ENCODE peak calls at places on chromosomes 4 and X, in ten cellular contexts. One of them, this sample, is unnamed.
A peak's percentile ranks its signal among the peaks of the same experiment; 100 is the strongest.

GRCh38 chr4:158895797-158896442 is 127.1 kb downstream of the FNIP2 start:
- DNase-seq in psoas muscle: no peak
- DNase-seq in tibial artery: no peak
- DNase-seq in AG04450: no peak
- DNase-seq in SK-N-MC: no peak
- DNase-seq in naive thymus-derived CD4-positive, alpha-beta T cell: no peak
- DNase-seq in lower lobe of right lung: no peak
- DNase-seq in K562: no peak
- DNase-seq in heart right ventricle: no peak
- DNase-seq in GM23248: no peak
- DNase-seq in this sample: no peak

GRCh38 chr4:112327950-112328349 is 30.8 kb downstream of the ALPK1 start:
- DNase-seq in K562: peak; percentile 8
- DNase-seq in lower lobe of right lung: no peak
- DNase-seq in AG04450: peak; percentile 29
- DNase-seq in SK-N-MC: peak; percentile 50
- DNase-seq in heart right ventricle: no peak
- DNase-seq in GM23248: peak; percentile 70
- DNase-seq in naive thymus-derived CD4-positive, alpha-beta T cell: peak; percentile 22
- DNase-seq in psoas muscle: no peak
- DNase-seq in tibial artery: no peak
- DNase-seq in this sample: no peak

GRCh38 chr4:102535398-102536082 is 34.4 kb downstream of the NFKB1 start:
- DNase-seq in SK-N-MC: no peak
- DNase-seq in AG04450: no peak
- DNase-seq in lower lobe of right lung: no peak
- DNase-seq in GM23248: peak; percentile 70
- DNase-seq in psoas muscle: no peak
- DNase-seq in tibial artery: no peak
- DNase-seq in heart right ventricle: no peak
- DNase-seq in K562: no peak
- DNase-seq in naive thymus-derived CD4-positive, alpha-beta T cell: no peak
- DNase-seq in this sample: no peak

GRCh38 chr4:2941138-2942036 is 21.8 kb downstream of the NOP14 start:
- DNase-seq in K562: no peak
- DNase-seq in naive thymus-derived CD4-positive, alpha-beta T cell: no peak
- DNase-seq in AG04450: no peak
- DNase-seq in tibial artery: no peak
- DNase-seq in heart right ventricle: no peak
- DNase-seq in psoas muscle: no peak
- DNase-seq in GM23248: no peak
- DNase-seq in SK-N-MC: no peak
- DNase-seq in lower lobe of right lung: no peak
- DNase-seq in this sample: no peak

GRCh38 chr4:177008836-177009501 is 216.2 kb upstream of the VEGFC start:
- DNase-seq in heart right ventricle: no peak
- DNase-seq in GM23248: no peak
- DNase-seq in naive thymus-derived CD4-positive, alpha-beta T cell: no peak
- DNase-seq in tibial artery: no peak
- DNase-seq in AG04450: no peak
- DNase-seq in psoas muscle: no peak
- DNase-seq in K562: no peak
- DNase-seq in lower lobe of right lung: no peak
- DNase-seq in SK-N-MC: no peak
- DNase-seq in this sample: no peak

GRCh38 chrX:132046533-132046932 is 23.4 kb downstream of the STK26 start:
- DNase-seq in heart right ventricle: no peak
- DNase-seq in naive thymus-derived CD4-positive, alpha-beta T cell: no peak
- DNase-seq in SK-N-MC: no peak
- DNase-seq in K562: no peak
- DNase-seq in AG04450: no peak
- DNase-seq in GM23248: no peak
- DNase-seq in psoas muscle: no peak
- DNase-seq in tibial artery: no peak
- DNase-seq in lower lobe of right lung: no peak
- DNase-seq in this sample: no peak

GRCh38 chrX:143837010-143837409 is 46.9 kb upstream of the UBE2NL start:
- DNase-seq in GM23248: no peak
- DNase-seq in K562: no peak
- DNase-seq in lower lobe of right lung: no peak
- DNase-seq in heart right ventricle: no peak
- DNase-seq in tibial artery: no peak
- DNase-seq in naive thymus-derived CD4-positive, alpha-beta T cell: no peak
- DNase-seq in SK-N-MC: no peak
- DNase-seq in psoas muscle: no peak
- DNase-seq in AG04450: no peak
- DNase-seq in this sample: no peak

GRCh38 chr4:103264905-103265304 is 66.8 kb upstream of the CENPE start:
- DNase-seq in lower lobe of right lung: no peak
- DNase-seq in heart right ventricle: no peak
- DNase-seq in K562: no peak
- DNase-seq in naive thymus-derived CD4-positive, alpha-beta T cell: no peak
- DNase-seq in psoas muscle: no peak
- DNase-seq in AG04450: no peak
- DNase-seq in GM23248: no peak
- DNase-seq in tibial artery: no peak
- DNase-seq in SK-N-MC: no peak
- DNase-seq in this sample: no peak

GRCh38 chrX:16785247-16786138 is 773 bp upstream of the TXLNG start:
- DNase-seq in K562: no peak
- DNase-seq in tibial artery: peak; percentile 21
- DNase-seq in psoas muscle: peak; percentile 56
- DNase-seq in SK-N-MC: no peak
- DNase-seq in lower lobe of right lung: no peak
- DNase-seq in AG04450: no peak
- DNase-seq in heart right ventricle: no peak
- DNase-seq in GM23248: peak; percentile 18
- DNase-seq in naive thymus-derived CD4-positive, alpha-beta T cell: no peak
- DNase-seq in this sample: no peak

GRCh38 chrX:130106071-130106470 is 4.2 kb downstream of the ELF4 start:
- DNase-seq in AG04450: no peak
- DNase-seq in lower lobe of right lung: no peak
- DNase-seq in naive thymus-derived CD4-positive, alpha-beta T cell: no peak
- DNase-seq in SK-N-MC: no peak
- DNase-seq in psoas muscle: no peak
- DNase-seq in K562: no peak
- DNase-seq in GM23248: peak; percentile 44
- DNase-seq in heart right ventricle: no peak
- DNase-seq in tibial artery: peak; percentile 49
- DNase-seq in this sample: peak; percentile 25

GRCh38 chrX:123779908-123780396 is 47.1 kb upstream of the THOC2 start:
- DNase-seq in GM23248: no peak
- DNase-seq in AG04450: no peak
- DNase-seq in tibial artery: no peak
- DNase-seq in SK-N-MC: no peak
- DNase-seq in lower lobe of right lung: no peak
- DNase-seq in naive thymus-derived CD4-positive, alpha-beta T cell: no peak
- DNase-seq in K562: no peak
- DNase-seq in psoas muscle: no peak
- DNase-seq in heart right ventricle: no peak
- DNase-seq in this sample: no peak

GRCh38 chr4:168408620-168409019 is 71.7 kb downstream of the DDX60L start:
- DNase-seq in psoas muscle: peak; percentile 62
- DNase-seq in heart right ventricle: peak; percentile 60
- DNase-seq in AG04450: peak; percentile 97
- DNase-seq in SK-N-MC: peak; percentile 37
- DNase-seq in K562: no peak
- DNase-seq in tibial artery: peak; percentile 58
- DNase-seq in GM23248: peak; percentile 94
- DNase-seq in lower lobe of right lung: no peak
- DNase-seq in naive thymus-derived CD4-positive, alpha-beta T cell: no peak
- DNase-seq in this sample: peak; percentile 48

GRCh38 chr4:190020790-190021717 is 6.0 kb downstream of the FRG2 start:
- DNase-seq in SK-N-MC: no peak
- DNase-seq in tibial artery: no peak
- DNase-seq in GM23248: peak; percentile 59
- DNase-seq in lower lobe of right lung: peak; percentile 52
- DNase-seq in K562: peak; percentile 56
- DNase-seq in heart right ventricle: no peak
- DNase-seq in psoas muscle: peak; percentile 48
- DNase-seq in AG04450: no peak
- DNase-seq in naive thymus-derived CD4-positive, alpha-beta T cell: no peak
- DNase-seq in this sample: no peak

GRCh38 chr4:186948361-186949291 is 225.0 kb upstream of the FAT1 start:
- DNase-seq in tibial artery: no peak
- DNase-seq in K562: no peak
- DNase-seq in psoas muscle: no peak
- DNase-seq in SK-N-MC: no peak
- DNase-seq in naive thymus-derived CD4-positive, alpha-beta T cell: no peak
- DNase-seq in lower lobe of right lung: no peak
- DNase-seq in GM23248: peak; percentile 29
- DNase-seq in AG04450: no peak
- DNase-seq in heart right ventricle: peak; percentile 25
- DNase-seq in this sample: no peak

GRCh38 chr4:146124023-146124680 is 51.4 kb upstream of the LSM6 start:
- DNase-seq in tibial artery: no peak
- DNase-seq in naive thymus-derived CD4-positive, alpha-beta T cell: no peak
- DNase-seq in GM23248: peak; percentile 24
- DNase-seq in heart right ventricle: no peak
- DNase-seq in psoas muscle: no peak
- DNase-seq in SK-N-MC: no peak
- DNase-seq in lower lobe of right lung: no peak
- DNase-seq in K562: no peak
- DNase-seq in AG04450: no peak
- DNase-seq in this sample: no peak

GRCh38 chr4:59412739-59413138 is 1787.4 kb upstream of the ADGRL3 start:
- DNase-seq in naive thymus-derived CD4-positive, alpha-beta T cell: no peak
- DNase-seq in psoas muscle: no peak
- DNase-seq in GM23248: no peak
- DNase-seq in heart right ventricle: no peak
- DNase-seq in AG04450: no peak
- DNase-seq in lower lobe of right lung: no peak
- DNase-seq in SK-N-MC: no peak
- DNase-seq in K562: no peak
- DNase-seq in tibial artery: no peak
- DNase-seq in this sample: no peak

GRCh38 chrX:790031-790430 is 159.4 kb downstream of the SHOX start:
- DNase-seq in naive thymus-derived CD4-positive, alpha-beta T cell: no peak
- DNase-seq in heart right ventricle: no peak
- DNase-seq in AG04450: no peak
- DNase-seq in SK-N-MC: no peak
- DNase-seq in lower lobe of right lung: no peak
- DNase-seq in tibial artery: no peak
- DNase-seq in K562: no peak
- DNase-seq in psoas muscle: no peak
- DNase-seq in GM23248: no peak
- DNase-seq in this sample: no peak

GRCh38 chrX:151870603-151871002 is 42.1 kb upstream of the MAGEA4 start:
- DNase-seq in lower lobe of right lung: no peak
- DNase-seq in naive thymus-derived CD4-positive, alpha-beta T cell: no peak
- DNase-seq in SK-N-MC: no peak
- DNase-seq in AG04450: peak; percentile 55
- DNase-seq in tibial artery: no peak
- DNase-seq in GM23248: peak; percentile 60
- DNase-seq in psoas muscle: no peak
- DNase-seq in K562: no peak
- DNase-seq in heart right ventricle: no peak
- DNase-seq in this sample: no peak

GRCh38 chr4:61442936-61443335 is 242.8 kb downstream of the ADGRL3 start:
- DNase-seq in K562: no peak
- DNase-seq in tibial artery: no peak
- DNase-seq in GM23248: no peak
- DNase-seq in psoas muscle: no peak
- DNase-seq in heart right ventricle: no peak
- DNase-seq in SK-N-MC: no peak
- DNase-seq in lower lobe of right lung: no peak
- DNase-seq in AG04450: no peak
- DNase-seq in naive thymus-derived CD4-positive, alpha-beta T cell: no peak
- DNase-seq in this sample: no peak
- H3K9me3 ChIP-seq in K562: no peaks in the 10 kb centered on the region
- H3K9me3 ChIP-seq in tibial artery: no peaks in the 10 kb centered on the region
- H3K9me3 ChIP-seq in GM23248: no peaks in the 10 kb centered on the region
- H3K9me3 ChIP-seq in psoas muscle: no peaks in the 10 kb centered on the region
- H3K9me3 ChIP-seq in heart right ventricle: no peaks in the 10 kb centered on the region
- H3K9me3 ChIP-seq in SK-N-MC: no peaks in the 10 kb centered on the region
- H3K9me3 ChIP-seq in lower lobe of right lung: no peaks in the 10 kb centered on the region
- H3K9me3 ChIP-seq in AG04450: no peaks in the 10 kb centered on the region
- H3K9me3 ChIP-seq in naive thymus-derived CD4-positive, alpha-beta T cell: no peaks in the 10 kb centered on the region
- H3K9me3 ChIP-seq in this sample: no peaks in the 10 kb centered on the region

GRCh38 chr4:174254613-174255012 is 28.9 kb downstream of the FBXO8 start:
- DNase-seq in heart right ventricle: no peak
- DNase-seq in lower lobe of right lung: no peak
- DNase-seq in naive thymus-derived CD4-positive, alpha-beta T cell: no peak
- DNase-seq in GM23248: no peak
- DNase-seq in tibial artery: no peak
- DNase-seq in AG04450: no peak
- DNase-seq in K562: no peak
- DNase-seq in psoas muscle: no peak
- DNase-seq in SK-N-MC: no peak
- DNase-seq in this sample: no peak
- H3K9me3 ChIP-seq in heart right ventricle: no peaks in the 10 kb centered on the region
- H3K9me3 ChIP-seq in lower lobe of right lung: no peaks in the 10 kb centered on the region
- H3K9me3 ChIP-seq in naive thymus-derived CD4-positive, alpha-beta T cell: no peaks in the 10 kb centered on the region
- H3K9me3 ChIP-seq in GM23248: no peaks in the 10 kb centered on the region
- H3K9me3 ChIP-seq in tibial artery: no peaks in the 10 kb centered on the region
- H3K9me3 ChIP-seq in AG04450: no peaks in the 10 kb centered on the region
- H3K9me3 ChIP-seq in K562: no peaks in the 10 kb centered on the region
- H3K9me3 ChIP-seq in psoas muscle: no peaks in the 10 kb centered on the region
- H3K9me3 ChIP-seq in SK-N-MC: no peaks in the 10 kb centered on the region
- H3K9me3 ChIP-seq in this sample: no peaks in the 10 kb centered on the region

GRCh38 chrX:154307207-154307606 is 11.6 kb downstream of the TKTL1 start:
- DNase-seq in SK-N-MC: no peak
- DNase-seq in psoas muscle: no peak
- DNase-seq in naive thymus-derived CD4-positive, alpha-beta T cell: no peak
- DNase-seq in lower lobe of right lung: no peak
- DNase-seq in heart right ventricle: no peak
- DNase-seq in GM23248: peak; percentile 6
- DNase-seq in K562: no peak
- DNase-seq in AG04450: no peak
- DNase-seq in tibial artery: peak; percentile 27
- DNase-seq in this sample: no peak
- H3K9me3 ChIP-seq in SK-N-MC: no peaks in the 10 kb centered on the region
- H3K9me3 ChIP-seq in psoas muscle: no peaks in the 10 kb centered on the region
- H3K9me3 ChIP-seq in naive thymus-derived CD4-positive, alpha-beta T cell: no peaks in the 10 kb centered on the region
- H3K9me3 ChIP-seq in lower lobe of right lung: no peaks in the 10 kb centered on the region
- H3K9me3 ChIP-seq in heart right ventricle: no peaks in the 10 kb centered on the region
- H3K9me3 ChIP-seq in GM23248: no peaks in the 10 kb centered on the region
- H3K9me3 ChIP-seq in K562: no peaks in the 10 kb centered on the region
- H3K9me3 ChIP-seq in AG04450: no peaks in the 10 kb centered on the region
- H3K9me3 ChIP-seq in tibial artery: no peaks in the 10 kb centered on the region
- H3K9me3 ChIP-seq in this sample: no peaks in the 10 kb centered on the region

DNA sequence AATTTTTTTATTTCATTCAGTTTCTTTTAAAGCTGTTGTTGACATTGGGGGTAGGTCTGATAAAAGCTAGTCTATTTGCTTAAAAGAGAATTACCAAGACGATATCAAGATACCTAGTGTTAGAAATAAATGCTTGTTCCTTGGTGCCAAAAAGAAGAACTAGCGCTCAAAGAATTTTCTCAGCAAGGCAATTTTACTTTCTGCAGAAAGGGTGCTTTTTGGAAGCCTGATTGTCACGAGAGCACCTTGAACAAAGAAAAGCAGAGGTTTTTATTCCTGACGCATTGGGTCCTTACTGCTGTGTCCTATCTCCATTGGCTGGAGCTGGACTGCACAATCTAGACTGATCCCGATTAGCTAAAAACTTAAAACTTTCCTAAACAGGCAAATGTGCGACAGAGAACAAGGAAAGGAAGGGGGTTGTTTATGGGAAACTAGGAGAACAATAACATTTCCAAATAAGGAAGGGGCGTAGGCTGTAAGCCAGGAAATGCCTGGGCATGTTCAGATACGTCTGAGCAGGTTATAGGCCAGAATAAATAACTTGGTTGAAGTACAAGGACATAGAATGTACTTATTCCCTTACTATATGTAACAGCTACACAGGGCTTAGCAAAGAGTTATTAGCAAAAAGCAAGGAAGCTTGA is 50.3 kb upstream of the STPG2 start:
- DNase-seq in AG04450: no peak
- DNase-seq in psoas muscle: no peak
- DNase-seq in naive thymus-derived CD4-positive, alpha-beta T cell: no peak
- DNase-seq in lower lobe of right lung: no peak
- DNase-seq in tibial artery: no peak
- DNase-seq in GM23248: no peak
- DNase-seq in K562: no peak
- DNase-seq in SK-N-MC: no peak
- DNase-seq in heart right ventricle: no peak
- DNase-seq in this sample: no peak
- H3K9me3 ChIP-seq in AG04450: peaks cover 8% of the 10 kb centered on the region
- H3K9me3 ChIP-seq in psoas muscle: peaks cover 16% of the 10 kb centered on the region
- H3K9me3 ChIP-seq in naive thymus-derived CD4-positive, alpha-beta T cell: peaks cover 14% of the 10 kb centered on the region
- H3K9me3 ChIP-seq in lower lobe of right lung: peaks cover 26% of the 10 kb centered on the region
- H3K9me3 ChIP-seq in tibial artery: peaks cover 35% of the 10 kb centered on the region
- H3K9me3 ChIP-seq in GM23248: no peaks in the 10 kb centered on the region
- H3K9me3 ChIP-seq in K562: peaks cover 5% of the 10 kb centered on the region
- H3K9me3 ChIP-seq in SK-N-MC: peaks cover 13% of the 10 kb centered on the region
- H3K9me3 ChIP-seq in heart right ventricle: no peaks in the 10 kb centered on the region
- H3K9me3 ChIP-seq in this sample: peaks cover 71% of the 10 kb centered on the region